ENCODE peak calls at places on chromosomes 13 and 19, in four cellular contexts. M, V, X and Y are unnamed samples. For H3K4me1, the result is how much of the 10 kb centered on the place peaks cover.

GRCh38 chr19:53989600-53990533 is 1.6 kb upstream of the CACNG6 start:
- DNase-seq in X (no peak), M (no peak), V (no peak), Y (no peak)

GRCh38 chr19:18460313-18460712 is 22.4 kb upstream of the ISYNA1 start:
- DNase-seq in V (peak), M (peak), X (no peak), Y (no peak)

GRCh38 chr19:48928164-48929005 is 5.1 kb upstream of the DHDH start:
- DNase-seq in X (no peak), V (no peak), M (no peak), Y (no peak)

GRCh38 chr13:63706751-63707150 is 2291.1 kb upstream of the PCDH20 start:
- DNase-seq in V (no peak), X (no peak), M (no peak), Y (no peak)

GRCh38 chr19:57321746-57322145 is 1.5 kb downstream of the ZNF543 start:
- DNase-seq in V (no peak), M (no peak), X (no peak), Y (no peak)

GRCh38 chr19:55451522-55452380 is 8.7 kb upstream of the SHISA7 start:
- DNase-seq in X (no peak), M (no peak), V (no peak), Y (peak)

GRCh38 chr19:39502640-39503417 is 4.1 kb downstream of the DLL3 start:
- DNase-seq in V (peak), X (peak), M (peak), Y (peak)

GRCh38 chr13:39777527-39778061 is 122.1 kb downstream of the COG6 start:
- DNase-seq in V (no peak), M (peak), X (no peak), Y (no peak)

GRCh38 chr19:2034729-2035589 is 16.1 kb downstream of the MKNK2 start:
- DNase-seq in X (peak), M (peak), V (no peak), Y (peak)

GRCh38 chr13:106151056-106151699 is 384.3 kb downstream of the EFNB2 start:
- DNase-seq in M (peak), V (no peak), X (no peak), Y (no peak)

GRCh38 chr13:104525467-104525866 is 1459.2 kb upstream of the SLC10A2 start:
- DNase-seq in X (no peak), M (no peak), V (no peak), Y (no peak)

GRCh38 chr19:44356383-44357111 is at the start of gene ZNF112:
- DNase-seq in M (peak), V (peak), X (no peak), Y (no peak)

GRCh38 chr19:1079566-1080111 is 12.7 kb downstream of the ARHGAP45 start:
- DNase-seq in X (peak), V (no peak), M (no peak), Y (peak)

GRCh38 chr13:71786815-71787214 is 80.2 kb downstream of the DACH1 start:
- DNase-seq in X (no peak), V (no peak), M (no peak), Y (no peak)

GRCh38 chr13:87274209-87274819 is 396.9 kb upstream of the SLITRK5 start:
- DNase-seq in X (no peak), V (peak), M (peak), Y (no peak)

GRCh38 chr13:109784590-109785140 is 1.7 kb downstream of the IRS2 start:
- DNase-seq in X (peak), M (peak), V (peak), Y (peak)
- H3K4me3 ChIP-seq in X (peak), M (peak), V (peak), Y (peak)

DNA sequence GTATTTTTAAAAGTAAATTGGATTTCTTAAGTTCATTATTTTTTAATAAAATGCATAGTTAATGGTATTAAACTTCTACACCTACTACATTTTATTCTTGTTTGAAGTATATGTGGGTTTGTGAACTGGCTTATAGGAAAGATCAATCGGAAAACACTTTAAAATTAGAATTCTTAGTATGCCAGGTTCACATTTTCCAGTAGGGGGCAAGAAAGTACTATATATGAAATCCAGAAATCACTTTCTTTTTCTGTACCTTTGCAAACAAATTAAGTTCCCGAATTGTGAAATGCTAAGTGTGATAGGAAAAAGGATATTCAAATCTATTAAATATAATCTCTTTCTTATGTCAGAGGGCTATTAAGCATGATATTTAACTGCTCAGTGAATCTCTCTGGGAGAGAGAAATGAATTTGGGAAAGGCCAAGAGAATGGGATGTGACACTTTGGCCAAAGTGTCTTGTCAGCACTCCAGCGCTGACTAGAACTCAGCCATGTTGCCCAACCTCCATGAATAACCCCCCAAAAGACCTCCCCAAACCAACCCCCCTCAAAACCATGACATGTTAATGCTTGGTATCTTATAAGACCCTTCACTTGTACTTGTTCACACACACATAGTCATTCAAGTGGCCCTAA is 122.6 kb upstream of the SLC10A2 start:
- DNase-seq in V (no peak), X (no peak), M (peak), Y (no peak)
- H3K27ac ChIP-seq in V (no peak), X (no peak), M (no peak), Y (no peak)

GRCh38 chr13:46571941-46572340 is 19.0 kb downstream of the LRCH1 start:
- DNase-seq in V (no peak), M (no peak), X (no peak), Y (no peak)

GRCh38 chr13:46571189-46571901 is 18.4 kb downstream of the LRCH1 start:
- DNase-seq in X (no peak), M (peak), V (no peak), Y (no peak)

GRCh38 chr13:46569471-46569870 is 16.5 kb downstream of the LRCH1 start:
- DNase-seq in V (no peak), M (no peak), X (no peak), Y (no peak)

GRCh38 chr13:46572758-46573384 is 19.9 kb downstream of the LRCH1 start:
- DNase-seq in X (no peak), M (no peak), V (no peak), Y (no peak)

GRCh38 chr13:46570273-46570672 is 17.3 kb downstream of the LRCH1 start:
- DNase-seq in X (no peak), V (no peak), M (no peak), Y (no peak)
- H3K4me1 ChIP-seq in X (under half), V (under half), M (under half), Y (under half)

GRCh38 chr19:34381399-34382251 is 16.6 kb downstream of the GPI start:
- DNase-seq in M (no peak), V (no peak), X (no peak), Y (no peak)

GRCh38 chr19:34386645-34387445 is 17.4 kb upstream of the PDCD2L start:
- DNase-seq in X (no peak), V (no peak), M (no peak), Y (no peak)

GRCh38 chr19:34380639-34381241 is 15.7 kb downstream of the GPI start:
- DNase-seq in X (no peak), V (no peak), M (no peak), Y (no peak)

GRCh38 chr19:34382471-34382870 is 17.5 kb downstream of the GPI start:
- DNase-seq in V (no peak), M (no peak), X (no peak), Y (no peak)

DNA sequence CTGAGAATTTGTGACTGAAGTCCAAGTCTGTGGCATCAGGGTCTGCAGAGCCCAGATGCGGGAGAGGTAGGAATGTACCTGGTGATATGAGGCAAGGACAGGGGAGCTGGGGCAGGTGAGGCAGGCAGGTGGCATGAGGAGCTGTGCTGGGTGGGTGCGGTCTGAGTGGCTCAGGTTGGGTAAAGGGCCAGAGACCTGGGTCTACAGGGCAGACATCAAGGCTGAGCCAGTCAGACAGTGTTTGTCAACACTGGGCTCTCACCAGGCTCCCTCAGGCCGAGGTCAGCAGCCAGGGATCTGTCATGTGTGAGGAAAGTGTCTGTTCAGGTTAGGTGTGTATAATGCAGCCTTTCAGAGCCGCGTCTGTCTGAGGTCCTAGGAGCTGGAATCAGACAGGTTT is 18.6 kb downstream of the GPI start:
- DNase-seq in M (no peak), V (no peak), X (no peak), Y (no peak)
- H3K4me3 ChIP-seq in M (no peak), V (no peak), X (no peak), Y (no peak)

DNA sequence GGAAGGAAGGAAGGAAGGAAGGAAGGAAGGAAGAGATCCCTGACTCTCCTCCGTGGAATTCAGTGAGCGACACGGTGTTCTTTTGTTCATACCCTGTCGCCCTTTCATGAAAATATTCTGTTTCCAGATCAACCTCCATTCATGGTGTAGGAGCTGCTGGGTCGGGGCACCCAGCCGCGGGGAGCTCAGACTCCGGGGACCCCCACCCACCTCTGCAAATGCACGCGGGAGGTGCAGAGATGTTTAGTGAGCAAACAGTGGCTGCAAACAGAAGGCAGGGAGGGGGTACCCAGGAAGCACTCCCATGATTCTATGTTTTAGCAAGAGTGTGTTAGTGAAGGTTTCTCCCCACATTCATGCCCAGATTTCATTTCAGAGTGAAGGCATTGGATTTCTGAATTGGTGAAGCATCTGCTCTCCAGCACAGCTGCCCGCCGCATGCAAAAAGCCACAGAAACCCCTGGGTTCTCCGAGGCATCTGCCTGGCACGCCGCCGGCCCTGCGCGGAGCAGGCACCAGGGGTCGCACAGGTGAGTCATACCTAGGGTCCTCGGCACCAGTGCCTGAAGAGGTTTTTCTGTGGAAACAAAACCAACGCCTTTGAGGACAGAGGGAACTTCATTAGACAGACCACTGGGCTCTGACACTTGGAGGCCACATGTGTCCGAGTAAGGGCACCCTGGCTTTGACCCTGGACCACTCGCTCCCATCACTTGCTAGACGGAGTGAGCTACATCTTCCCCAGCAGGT is 80.6 kb downstream of the ZNF557 start:
- DNase-seq in X (no peak), V (no peak), M (no peak), Y (no peak)
- H3K27ac ChIP-seq in X (no peak), V (no peak), M (no peak), Y (no peak)

GRCh38 chr13:92316030-92316429 is 910.6 kb upstream of the GPC6 start:
- DNase-seq in V (no peak), M (no peak), X (no peak), Y (no peak)

GRCh38 chr13:92317066-92317465 is 909.5 kb upstream of the GPC6 start:
- DNase-seq in V (no peak), X (no peak), M (peak), Y (no peak)

GRCh38 chr13:92315265-92315664 is 911.3 kb upstream of the GPC6 start:
- DNase-seq in M (peak), V (no peak), X (no peak), Y (no peak)

GRCh38 chr13:92313382-92313781 is 913.2 kb upstream of the GPC6 start:
- DNase-seq in V (no peak), M (peak), X (no peak), Y (no peak)

DNA sequence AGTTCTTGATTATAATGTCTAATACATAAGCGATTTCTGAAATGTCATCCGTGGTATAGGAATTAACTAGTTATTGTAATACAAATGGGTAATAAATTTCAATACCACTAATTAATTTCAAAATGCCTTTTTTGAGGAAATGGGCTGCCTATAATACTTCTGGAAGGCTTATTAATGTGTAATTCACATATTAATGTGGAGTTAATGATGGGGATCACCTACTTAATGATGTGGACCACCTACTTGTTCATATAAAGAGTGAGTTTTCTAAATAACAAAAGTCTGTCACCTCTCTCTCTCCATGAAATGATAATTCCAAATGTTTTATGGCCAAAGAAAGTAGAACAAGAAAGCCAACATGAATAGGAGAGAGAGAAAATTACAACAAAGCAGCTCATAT is 913.8 kb upstream of the GPC6 start:
- DNase-seq in V (no peak), X (no peak), M (no peak), Y (no peak)
- H3K4me1 ChIP-seq in V (under half), X (under half), M (under half), Y (under half)

DNA sequence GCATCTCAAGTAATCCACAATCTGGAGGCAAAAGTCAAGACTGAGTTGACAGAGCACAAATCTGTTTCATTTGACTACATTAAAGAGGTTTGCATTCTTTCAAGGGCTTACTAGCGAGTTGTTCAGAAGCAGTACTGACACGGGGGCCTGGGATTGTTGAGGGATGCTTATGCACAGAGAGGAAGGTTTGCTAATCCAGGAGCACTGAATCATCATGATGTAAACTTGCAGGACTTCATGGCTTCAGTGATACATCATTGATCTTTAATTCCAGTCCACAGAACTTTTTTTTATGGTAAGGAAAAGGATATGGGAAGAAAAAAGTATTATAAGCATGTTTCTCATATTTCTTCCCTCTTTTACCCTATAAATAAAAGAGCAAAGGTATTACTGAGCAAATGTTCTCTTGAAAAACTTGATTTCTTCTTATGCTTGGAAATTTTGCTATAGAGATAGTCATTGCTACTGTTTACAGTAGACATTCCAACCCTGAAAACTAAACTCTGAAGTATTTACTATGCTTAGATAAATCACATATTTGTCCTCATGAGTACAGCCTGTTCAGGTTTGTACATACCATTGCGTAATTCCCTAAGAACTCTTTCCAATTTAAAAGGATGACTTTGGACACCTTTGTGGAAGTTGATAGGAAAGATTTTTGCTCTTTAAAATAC is 65.8 kb upstream of the KPNA3 start:
- DNase-seq in M (peak), X (no peak), V (no peak), Y (no peak)
- H3K4me3 ChIP-seq in M (no peak), X (no peak), V (no peak), Y (no peak)

DNA sequence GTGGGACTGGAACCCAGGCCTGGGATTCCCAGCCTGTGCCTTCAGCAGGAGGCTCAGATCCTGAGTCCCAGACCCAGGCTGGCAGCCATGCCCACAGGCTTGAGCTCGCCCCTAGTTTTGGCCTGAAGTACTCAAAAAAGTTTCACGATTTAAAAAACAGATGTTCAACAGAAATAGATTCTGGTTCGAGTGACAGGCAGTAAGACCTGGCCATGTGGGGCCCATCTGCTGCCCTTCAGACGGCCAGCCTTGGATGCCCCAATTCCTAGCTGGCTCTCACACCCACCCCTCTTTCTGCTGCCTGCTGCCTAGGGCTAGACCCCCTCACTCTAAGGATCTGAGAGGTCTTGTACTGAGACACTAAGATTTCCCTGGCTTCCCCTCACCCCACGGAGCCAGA is 2.8 kb upstream of the DMPK start:
- DNase-seq in M (no peak), X (no peak), V (no peak), Y (no peak)
- H3K27ac ChIP-seq in M (no peak), X (no peak), V (peak), Y (no peak)

DNA sequence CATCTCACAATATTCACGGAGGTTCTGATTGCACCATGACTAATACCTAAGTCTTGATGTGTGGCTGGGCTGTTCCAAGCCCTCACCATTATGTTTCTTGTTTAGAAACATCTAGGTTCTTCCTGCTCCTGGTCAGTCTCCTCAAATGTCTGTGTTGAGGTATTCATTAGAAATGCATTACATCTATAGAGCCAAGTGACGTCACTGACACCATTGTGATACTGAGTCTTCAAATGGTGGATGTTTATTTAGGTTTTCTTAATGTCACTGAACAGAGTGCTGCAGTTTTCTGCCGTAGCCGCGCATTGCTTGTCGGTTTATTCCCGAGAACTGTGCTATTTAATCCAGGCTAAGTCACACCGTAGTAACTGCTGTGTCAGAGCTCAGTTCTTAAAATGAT is 142.4 kb upstream of the SPACA7 start:
- DNase-seq in X (no peak), V (no peak), M (no peak), Y (no peak)
- H3K4me1 ChIP-seq in X (under half), V (under half), M (under half), Y (under half)

GRCh38 chr13:95083758-95084157 is 217.5 kb downstream of the ABCC4 start:
- DNase-seq in V (no peak), X (no peak), M (peak), Y (no peak)
- H3K4me3 ChIP-seq in V (no peak), X (no peak), M (no peak), Y (no peak)